ENCODE peak calls at places on chromosomes 7 and 10, in ten cellular contexts. K is B cell; S is CD4-positive, alpha-beta memory T cell; J is stimulated activated CD4-positive, alpha-beta T cell treated with anti-CD3 and anti-CD28 coated beads, TNF-alpha, amount 100 ng/mL, for 1 hour; U is CD8-positive, alpha-beta memory T cell; I is T1000; C is kidney tubule cell; Z is Caki2; D is activated CD8-positive, alpha-beta memory T cell treated with anti-CD3 and anti-CD28 coated beads for 1 hour; T is caudate nucleus. W is an unnamed sample.

GRCh38 chr10:52319926-52320325 is 5.8 kb downstream of the DKK1 start:
- DNase-seq in T (no peak), C (no peak), Z (no peak), K (no peak), D (no peak), J (no peak), I (no peak), S (no peak), U (no peak), W (no peak)

GRCh38 chr10:67657775-67658174 is 38.2 kb downstream of the CTNNA3 start:
- DNase-seq in T (no peak), S (no peak), I (no peak), Z (no peak), U (no peak), C (no peak), K (no peak), J (no peak), D (no peak), W (no peak)

GRCh38 chr7:66609176-66609575 is 19.5 kb upstream of the KCTD7 start:
- DNase-seq in J (no peak), D (no peak), K (no peak), I (no peak), C (no peak), S (no peak), T (no peak), Z (no peak), U (no peak), W (no peak)

GRCh38 chr10:122852261-122852660 is 6.6 kb upstream of the CUZD1 start:
- DNase-seq in K (no peak), U (no peak), Z (peak), D (no peak), T (no peak), S (no peak), I (peak), J (no peak), C (peak), W (no peak)

GRCh38 chr10:10482613-10483012 is 535.1 kb upstream of the CELF2 start:
- DNase-seq in J (no peak), S (no peak), T (no peak), Z (no peak), C (no peak), I (no peak), D (no peak), U (no peak), K (no peak), W (no peak)

GRCh38 chr7:28570970-28571288 is 158.6 kb downstream of the CREB5 start:
- DNase-seq in T (no peak), U (no peak), K (no peak), J (no peak), Z (no peak), S (no peak), D (no peak), I (no peak), C (peak), W (no peak)

GRCh38 chr7:18684899-18685298 is 189.3 kb downstream of the HDAC9 start:
- DNase-seq in I (no peak), D (no peak), J (no peak), S (no peak), U (no peak), T (no peak), Z (no peak), C (no peak), K (no peak), W (no peak)

GRCh38 chr10:27724287-27724686 is 21.3 kb downstream of the MKX start:
- DNase-seq in J (no peak), D (no peak), C (no peak), U (no peak), K (no peak), Z (no peak), S (no peak), I (no peak), T (no peak), W (no peak)

GRCh38 chr10:7354330-7355047 is 56.3 kb downstream of the SFMBT2 start:
- DNase-seq in Z (peak), U (no peak), T (no peak), D (no peak), C (peak), K (no peak), S (no peak), I (no peak), J (no peak), W (no peak)

GRCh38 chr7:155268211-155268610 is 29.5 kb upstream of the INSIG1 start:
- DNase-seq in K (no peak), D (no peak), C (no peak), T (no peak), J (no peak), Z (no peak), I (no peak), S (no peak), U (no peak), W (no peak)

GRCh38 chr7:33710608-33711007 is 194.7 kb upstream of the BMPER start:
- DNase-seq in U (no peak), K (no peak), C (peak), J (no peak), D (no peak), Z (no peak), T (no peak), I (no peak), S (no peak), W (no peak)

GRCh38 chr7:13016633-13017324 is 329.3 kb downstream of the ARL4A start:
- DNase-seq in Z (no peak), T (no peak), I (no peak), U (no peak), S (no peak), J (no peak), D (no peak), K (no peak), C (peak), W (no peak)

W was measured in amygdala.